ENCODE peak calls at places on chromosomes 6 and 20, in ten cellular contexts. One of them, this sample, is unnamed.

GRCh38 chr6:111926731-111927302 is 53.6 kb upstream of the FYN start:
- DNase-seq in nucleus accumbens: no peak
- DNase-seq in neural progenitor cell: no peak
- DNase-seq in stromal cell of bone marrow: no peak
- DNase-seq in lower lobe of right lung: no peak
- DNase-seq in PC-3: peak; percentile 91
- DNase-seq in Peyer's patch: no peak
- DNase-seq in left lung: no peak
- DNase-seq in GM20000: no peak
- DNase-seq in kidney tubule cell: no peak
- DNase-seq in this sample: no peak

GRCh38 chr6:8953310-8953709 is 518.0 kb upstream of the SLC35B3 start:
- DNase-seq in lower lobe of right lung: no peak
- DNase-seq in kidney tubule cell: no peak
- DNase-seq in nucleus accumbens: no peak
- DNase-seq in GM20000: no peak
- DNase-seq in left lung: no peak
- DNase-seq in stromal cell of bone marrow: no peak
- DNase-seq in PC-3: no peak
- DNase-seq in neural progenitor cell: no peak
- DNase-seq in Peyer's patch: no peak
- DNase-seq in this sample: no peak

GRCh38 chr6:138692058-138692977 is 81.3 kb upstream of the CCDC28A start:
- DNase-seq in stromal cell of bone marrow: no peak
- DNase-seq in kidney tubule cell: peak; percentile 64
- DNase-seq in left lung: peak; percentile 93
- DNase-seq in lower lobe of right lung: peak; percentile 81
- DNase-seq in GM20000: peak; percentile 96
- DNase-seq in neural progenitor cell: peak; percentile 80
- DNase-seq in PC-3: peak; percentile 56
- DNase-seq in Peyer's patch: peak; percentile 46
- DNase-seq in nucleus accumbens: no peak
- DNase-seq in this sample: peak; percentile 85

GRCh38 chr20:47453167-47453782 is 48.4 kb upstream of the NCOA3 start:
- DNase-seq in PC-3: peak; percentile 96
- DNase-seq in left lung: no peak
- DNase-seq in kidney tubule cell: peak; percentile 96
- DNase-seq in neural progenitor cell: no peak
- DNase-seq in Peyer's patch: peak; percentile 55
- DNase-seq in stromal cell of bone marrow: peak; percentile 84
- DNase-seq in nucleus accumbens: no peak
- DNase-seq in GM20000: peak; percentile 73
- DNase-seq in lower lobe of right lung: no peak
- DNase-seq in this sample: no peak

GRCh38 chr6:154653853-154654252 is 79.4 kb upstream of the SCAF8 start:
- DNase-seq in PC-3: peak; percentile 48
- DNase-seq in neural progenitor cell: no peak
- DNase-seq in kidney tubule cell: peak; percentile 97
- DNase-seq in GM20000: no peak
- DNase-seq in Peyer's patch: no peak
- DNase-seq in nucleus accumbens: no peak
- DNase-seq in stromal cell of bone marrow: peak; percentile 41
- DNase-seq in lower lobe of right lung: no peak
- DNase-seq in left lung: no peak
- DNase-seq in this sample: no peak

GRCh38 chr20:18973499-18974173 is 160.1 kb downstream of the SCP2D1 start:
- DNase-seq in kidney tubule cell: no peak
- DNase-seq in lower lobe of right lung: no peak
- DNase-seq in PC-3: no peak
- DNase-seq in Peyer's patch: no peak
- DNase-seq in neural progenitor cell: no peak
- DNase-seq in nucleus accumbens: no peak
- DNase-seq in left lung: no peak
- DNase-seq in stromal cell of bone marrow: peak; percentile 5
- DNase-seq in GM20000: no peak
- DNase-seq in this sample: no peak

GRCh38 chr6:42393339-42393738 is 58.4 kb downstream of the TRERF1 start:
- DNase-seq in nucleus accumbens: no peak
- DNase-seq in PC-3: no peak
- DNase-seq in stromal cell of bone marrow: no peak
- DNase-seq in GM20000: no peak
- DNase-seq in kidney tubule cell: no peak
- DNase-seq in lower lobe of right lung: no peak
- DNase-seq in Peyer's patch: no peak
- DNase-seq in left lung: no peak
- DNase-seq in neural progenitor cell: no peak
- DNase-seq in this sample: no peak

GRCh38 chr6:32935551-32936246 is 5.1 kb downstream of the HLA-DMB start:
- DNase-seq in Peyer's patch: no peak
- DNase-seq in nucleus accumbens: no peak
- DNase-seq in GM20000: no peak
- DNase-seq in PC-3: no peak
- DNase-seq in neural progenitor cell: no peak
- DNase-seq in lower lobe of right lung: no peak
- DNase-seq in stromal cell of bone marrow: no peak
- DNase-seq in kidney tubule cell: no peak
- DNase-seq in left lung: no peak
- DNase-seq in this sample: no peak

GRCh38 chr20:44070139-44070900 is 116.7 kb downstream of the JPH2 start:
- DNase-seq in left lung: peak; percentile 32
- DNase-seq in Peyer's patch: peak; percentile 50
- DNase-seq in kidney tubule cell: no peak
- DNase-seq in GM20000: no peak
- DNase-seq in PC-3: no peak
- DNase-seq in nucleus accumbens: no peak
- DNase-seq in stromal cell of bone marrow: no peak
- DNase-seq in lower lobe of right lung: no peak
- DNase-seq in neural progenitor cell: no peak
- DNase-seq in this sample: no peak